ENCODE peak calls at places on chromosomes 12 and 14, in six cellular contexts. G, F, T, N, O and L are unnamed samples.
A peak's percentile ranks its signal among the peaks of the same experiment; 100 is the strongest.

GRCh38 chr12:130702966-130703732 is 12.9 kb downstream of the RIMBP2 start:
- DNase-seq in G (no peak), F (no peak), T (no peak), N (no peak), O (no peak), L (no peak)

GRCh38 chr12:24899503-24900098 is 49.3 kb downstream of the BCAT1 start:
- DNase-seq in G (no peak), F (no peak), T (no peak), N (no peak), O (no peak), L (no peak)

GRCh38 chr12:131389051-131390013 is 321.6 kb upstream of the SFSWAP start:
- DNase-seq in G (no peak), F (no peak), T (no peak), N (no peak), O (no peak), L (no peak)

GRCh38 chr14:69873877-69874780 is 5.1 kb upstream of the SMOC1 start:
- DNase-seq in G (peak; percentile 1), F (no peak), T (no peak), N (no peak), O (no peak), L (no peak)

GRCh38 chr14:21300892-21301291 is 21.0 kb downstream of the RPGRIP1 start:
- DNase-seq in G (no peak), F (peak; percentile 17), T (no peak), N (peak; percentile 17), O (no peak), L (no peak)

GRCh38 chr12:99039367-99040120 is 394.5 kb downstream of the APAF1 start:
- DNase-seq in G (peak; percentile 9), F (no peak), T (no peak), N (no peak), O (no peak), L (no peak)

GRCh38 chr12:7542813-7543212 is 39.2 kb upstream of the CD163 start:
- DNase-seq in G (no peak), F (no peak), T (no peak), N (no peak), O (no peak), L (peak; percentile 70)

GRCh38 chr12:96886998-96887677 is 19.9 kb upstream of the NEDD1 start:
- DNase-seq in G (no peak), F (no peak), T (no peak), N (peak; percentile 54), O (no peak), L (no peak)

GRCh38 chr14:99226687-99227086 is 45.3 kb downstream of the BCL11B start:
- DNase-seq in G (no peak), F (no peak), T (no peak), N (no peak), O (no peak), L (no peak)

GRCh38 chr14:79404874-79405273 is 806.4 kb downstream of the DIO2 start:
- DNase-seq in G (no peak), F (no peak), T (no peak), N (no peak), O (no peak), L (no peak)

GRCh38 chr12:118052324-118053070 is 8.5 kb downstream of the WSB2 start:
- DNase-seq in G (peak; percentile 98), F (no peak), T (no peak), N (peak; percentile 74), O (peak; percentile 89), L (peak; percentile 98)

GRCh38 chr12:130128764-130129735 is 33.2 kb upstream of the FZD10 start:
- DNase-seq in G (no peak), F (no peak), T (no peak), N (no peak), O (no peak), L (no peak)

GRCh38 chr14:103514596-103515421 is 7.8 kb downstream of the CKB start:
- DNase-seq in G (no peak), F (no peak), T (no peak), N (no peak), O (no peak), L (no peak)

GRCh38 chr12:57216014-57216891 is at the start of gene NXPH4:
- DNase-seq in G (no peak), F (no peak), T (peak; percentile 57), N (no peak), O (peak; percentile 47), L (no peak)

GRCh38 chr12:75856228-75856627 is 175.3 kb downstream of the PHLDA1 start:
- DNase-seq in G (no peak), F (no peak), T (no peak), N (no peak), O (no peak), L (no peak)

GRCh38 chr12:124392991-124393790 is 98.3 kb downstream of the RFLNA start:
- DNase-seq in G (peak; percentile 76), F (no peak), T (no peak), N (peak; percentile 91), O (peak; percentile 92), L (peak; percentile 86)

GRCh38 chr12:69726922-69727321 is 11.7 kb upstream of the RAB3IP start:
- DNase-seq in G (no peak), F (no peak), T (no peak), N (no peak), O (no peak), L (no peak)

GRCh38 chr14:19800282-19801117 is 3.1 kb upstream of the OR4N2 start:
- DNase-seq in G (no peak), F (no peak), T (no peak), N (no peak), O (no peak), L (no peak)

GRCh38 chr14:99519347-99519881 is 38.2 kb downstream of the CCNK start:
- DNase-seq in G (no peak), F (no peak), T (no peak), N (no peak), O (no peak), L (no peak)

GRCh38 chr12:132222808-132223173 is 78.5 kb downstream of the NOC4L start:
- DNase-seq in G (no peak), F (no peak), T (no peak), N (no peak), O (no peak), L (no peak)

GRCh38 chr14:101082036-101082435 is 178.5 kb upstream of the RTL1 start:
- DNase-seq in G (no peak), F (no peak), T (no peak), N (no peak), O (peak; percentile 12), L (no peak)

GRCh38 chr12:4293299-4293941 is 19.9 kb downstream of the CCND2 start:
- DNase-seq in G (no peak), F (peak; percentile 38), T (no peak), N (no peak), O (no peak), L (no peak)

GRCh38 chr14:88911811-88912210 is 87.4 kb downstream of the TTC8 start:
- DNase-seq in G (no peak), F (no peak), T (no peak), N (no peak), O (no peak), L (no peak)

GRCh38 chr12:30694412-30694955 is 1.2 kb downstream of the IPO8 start:
- DNase-seq in G (peak; percentile 55), F (no peak), T (no peak), N (no peak), O (no peak), L (peak; percentile 3)